ENCODE peak calls at places on chromosomes 11 and 22, in nine cellular contexts. Q is HFF-Myc; I is CD8-positive, alpha-beta T cell; S is mucosa of descending colon; F is AG09309; W is lung; E is suprapubic skin; Z is mesendoderm; T is AG04449. D is an unnamed sample.

GRCh38 chr11:441418-442274 is at the start of gene ANO9:
- DNase-seq in S (peak), W (peak), E (no peak), T (no peak), Q (no peak), F (no peak), I (peak), Z (peak), D (no peak)

GRCh38 chr11:64619811-64620285 is 28.8 kb downstream of the SLC22A12 start:
- DNase-seq in E (no peak), T (no peak), Q (peak), F (no peak), I (no peak), S (peak), W (peak), Z (peak), D (no peak)

GRCh38 chr11:82869657-82870056 is 30.6 kb downstream of the PRCP start:
- DNase-seq in F (no peak), E (no peak), I (no peak), Q (no peak), T (no peak), W (no peak), Z (no peak), S (no peak), D (no peak)

GRCh38 chr11:2693851-2694261 is 5.9 kb downstream of the KCNQ1OT1 start:
- DNase-seq in F (no peak), E (peak), S (no peak), I (no peak), W (no peak), Z (peak), Q (no peak), T (no peak), D (no peak)

GRCh38 chr22:48863965-48864538 is 963.6 kb downstream of the BRD1 start:
- DNase-seq in W (no peak), S (no peak), Z (no peak), E (peak), Q (no peak), T (no peak), I (no peak), F (no peak), D (no peak)

GRCh38 chr22:47057916-47058585 is 295.6 kb downstream of the TBC1D22A start:
- DNase-seq in F (no peak), E (no peak), W (no peak), Q (no peak), I (no peak), Z (no peak), S (no peak), T (no peak), D (no peak)

GRCh38 chr22:23300476-23300875 is 120.2 kb downstream of the BCR start:
- DNase-seq in Q (no peak), W (no peak), S (no peak), F (no peak), I (no peak), E (no peak), T (no peak), Z (no peak), D (no peak)

GRCh38 chr11:32752001-32752400 is 42.5 kb downstream of the CCDC73 start:
- DNase-seq in W (no peak), S (no peak), F (no peak), E (no peak), Z (no peak), T (no peak), I (no peak), Q (no peak), D (no peak)

GRCh38 chr22:23278883-23279675 is 98.8 kb downstream of the BCR start:
- DNase-seq in Z (no peak), S (peak), I (no peak), Q (no peak), F (no peak), T (no peak), W (peak), E (no peak), D (no peak)

GRCh38 chr11:17421781-17422180 is 33.3 kb upstream of the KCNJ11 start:
- DNase-seq in T (no peak), F (no peak), I (no peak), Z (no peak), S (no peak), W (no peak), Q (no peak), E (no peak), D (no peak)

GRCh38 chr11:47176328-47177228 is at the start of gene ARFGAP2:
- DNase-seq in I (peak), E (peak), Z (peak), F (peak), S (peak), T (peak), W (peak), Q (peak), D (peak)

GRCh38 chr22:27220349-27220748 is 563.0 kb downstream of the MIAT start:
- DNase-seq in E (no peak), W (no peak), S (no peak), I (no peak), T (peak), Q (no peak), Z (no peak), F (peak), D (no peak)

DNA sequence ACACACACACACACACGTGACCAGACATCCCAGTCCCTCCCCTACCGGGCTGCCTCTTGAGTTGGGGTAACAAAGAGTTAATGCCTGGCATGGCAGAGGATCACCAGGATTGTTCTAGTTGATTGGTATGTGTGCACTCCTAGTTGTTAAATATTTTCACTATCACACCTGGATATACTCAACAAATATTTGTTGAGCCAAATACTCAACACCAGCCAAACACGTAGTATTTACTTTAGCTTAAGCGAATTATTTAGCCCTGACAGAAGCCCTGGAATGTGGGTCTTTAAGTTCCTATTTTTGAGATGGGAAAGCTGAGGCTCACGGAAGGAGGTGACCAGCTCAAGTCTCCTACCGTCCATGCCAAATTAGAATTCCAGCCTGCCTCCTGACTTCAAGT is 10.5 kb downstream of the CD3E start:
- DNase-seq in W (no peak), F (no peak), I (no peak), Q (no peak), E (no peak), Z (peak), S (no peak), T (no peak), D (no peak)
- H3K4me3 ChIP-seq in W (no peak), F (no peak), I (no peak), Q (no peak), E (no peak), Z (no peak), S (no peak), T (no peak), D (no peak)

GRCh38 chr22:17973217-17973616 is 51.1 kb downstream of the MICAL3 start:
- DNase-seq in S (no peak), E (no peak), W (no peak), I (no peak), Q (no peak), F (no peak), Z (no peak), T (no peak), D (no peak)

GRCh38 chr22:17974703-17975372 is 49.5 kb downstream of the MICAL3 start:
- DNase-seq in T (no peak), F (no peak), S (no peak), W (no peak), Q (no peak), Z (no peak), E (no peak), I (no peak), D (no peak)

GRCh38 chr22:17974087-17974486 is 50.3 kb downstream of the MICAL3 start:
- DNase-seq in Q (no peak), Z (no peak), E (no peak), S (no peak), F (no peak), W (no peak), I (no peak), T (no peak), D (no peak)

GRCh38 chr22:17971711-17972110 is 52.6 kb downstream of the MICAL3 start:
- DNase-seq in I (no peak), T (no peak), E (no peak), Z (no peak), F (no peak), Q (no peak), W (no peak), S (no peak), D (no peak)

DNA sequence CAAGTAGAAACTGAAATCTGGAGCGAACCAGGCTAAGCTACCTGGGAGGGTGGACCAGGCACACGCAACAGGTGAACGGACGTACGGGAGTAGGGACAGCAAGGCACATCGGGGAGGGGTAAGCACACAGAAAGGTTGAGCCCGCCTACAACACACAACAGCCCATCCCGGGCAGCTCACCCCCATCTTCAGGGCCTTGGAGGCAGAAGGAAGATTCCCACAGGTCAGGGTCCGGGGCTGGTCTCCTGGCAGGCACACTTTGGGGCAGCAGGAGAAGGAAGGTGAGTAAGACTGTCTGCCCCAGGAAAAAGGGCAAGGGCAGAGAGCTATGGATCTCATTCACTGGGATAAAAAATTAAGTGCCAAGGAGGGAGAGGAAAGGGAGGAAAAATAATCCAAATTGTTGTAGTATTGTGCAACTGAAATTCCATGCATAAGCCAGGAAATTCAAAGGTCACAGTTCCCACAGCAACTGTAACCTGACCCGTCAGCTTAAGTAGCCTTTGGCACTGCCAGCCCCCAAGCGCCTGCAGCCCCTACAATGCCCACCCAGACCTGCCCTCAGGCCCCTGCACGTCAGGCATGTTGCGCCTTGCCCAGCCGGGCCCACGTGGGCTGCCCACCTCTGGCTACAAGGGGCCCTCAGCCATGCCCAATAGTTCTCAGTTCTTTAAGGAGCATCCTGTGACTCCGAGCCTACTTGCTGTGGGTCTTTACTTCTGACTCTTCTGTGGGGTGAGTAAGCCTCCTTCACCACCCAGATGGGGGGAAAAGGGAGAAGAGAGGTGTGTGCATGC is 51.8 kb downstream of the MICAL3 start:
- DNase-seq in I (no peak), F (no peak), Z (peak), T (peak), S (no peak), E (no peak), W (no peak), Q (peak), D (peak)
- H3K4me3 ChIP-seq in I (no peak), F (no peak), Z (no peak), T (no peak), S (no peak), E (no peak), W (no peak), Q (no peak), D (no peak)

DNA sequence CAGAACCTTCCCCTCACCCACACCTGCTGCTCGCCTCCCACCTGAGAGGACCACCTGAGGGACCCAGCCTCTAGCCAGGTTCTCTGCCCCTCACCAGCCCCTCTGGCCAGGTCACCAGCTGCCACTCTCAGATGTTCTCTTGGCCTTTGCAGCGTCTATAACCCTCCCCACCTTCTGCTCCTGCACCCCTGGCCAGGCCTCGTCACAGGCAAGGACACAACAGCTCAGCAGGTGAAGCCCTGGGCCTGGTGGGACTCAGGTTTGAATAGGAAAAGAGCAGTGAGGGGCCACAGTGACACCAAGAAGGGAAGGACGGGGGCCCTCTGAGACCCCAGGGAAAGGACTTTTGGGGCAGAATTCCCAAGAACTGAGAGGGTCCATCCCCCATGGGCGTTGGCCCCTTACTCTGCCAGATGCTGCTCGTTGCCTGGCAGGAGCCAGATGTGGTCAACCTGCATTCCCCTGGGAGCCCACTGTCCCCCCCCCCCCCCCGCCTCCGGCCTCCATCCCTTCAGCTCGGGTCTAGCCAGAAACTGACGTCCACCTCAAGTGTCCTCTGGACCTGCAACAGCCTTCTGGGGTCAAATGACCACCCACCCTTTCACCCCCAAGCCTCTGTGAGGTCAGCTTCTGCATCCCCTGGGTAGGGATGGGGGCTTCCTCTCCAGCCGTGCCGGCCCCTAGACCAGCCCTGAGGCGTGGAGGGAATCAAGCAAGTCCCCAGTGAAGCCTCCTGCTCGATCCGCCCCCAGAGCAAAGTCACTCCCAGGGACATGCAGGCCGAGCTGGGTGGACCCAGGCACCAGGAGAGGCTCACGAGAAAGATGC is 28.7 kb downstream of the SBF1 start:
- DNase-seq in T (no peak), Q (no peak), S (no peak), I (no peak), Z (no peak), E (no peak), W (no peak), F (no peak), D (no peak)
- H3K4me3 ChIP-seq in T (no peak), Q (no peak), S (no peak), I (no peak), Z (no peak), E (no peak), W (no peak), F (no peak), D (no peak)

DNA sequence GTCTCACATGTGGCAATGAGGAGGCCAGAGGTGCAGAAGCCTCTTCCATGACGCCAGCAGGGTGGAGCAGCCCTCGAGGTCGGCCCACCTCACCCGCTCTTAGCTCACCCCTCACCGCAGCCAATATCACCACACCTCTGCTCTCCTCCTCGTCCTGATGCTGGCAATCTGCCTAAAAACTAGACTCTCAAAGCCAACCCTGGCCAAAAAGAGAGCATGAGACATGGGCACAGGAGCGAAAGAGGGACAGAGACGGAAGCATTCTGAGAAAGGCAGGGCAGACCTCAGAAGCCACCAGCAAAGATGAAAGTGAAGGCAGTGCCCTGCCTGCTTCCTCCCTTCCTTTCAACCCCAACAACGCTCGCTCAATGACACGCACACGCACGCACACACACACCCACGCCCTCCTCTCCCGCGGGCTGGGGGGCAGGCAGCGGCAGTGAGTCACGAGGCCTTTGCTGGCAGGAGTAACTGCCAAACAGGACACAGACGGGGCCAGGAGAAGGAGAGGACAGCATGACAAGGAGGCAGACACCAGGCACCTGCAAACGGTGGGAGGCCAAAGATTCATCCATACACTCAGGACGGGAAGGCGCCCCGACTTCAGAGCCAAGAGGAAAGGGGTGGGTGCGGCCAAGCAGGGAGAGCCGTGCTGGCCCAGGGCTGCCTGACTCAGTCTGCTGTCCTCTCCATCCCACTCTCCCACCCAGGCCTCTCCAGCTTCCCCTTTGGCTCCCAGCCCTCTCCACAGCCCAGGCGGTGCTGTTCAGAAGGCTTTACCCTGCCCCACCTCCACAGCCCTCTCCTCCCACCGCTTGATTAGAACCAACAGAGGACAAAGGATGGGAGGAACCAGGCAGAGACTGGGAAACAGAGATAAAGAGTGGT is 11.4 kb downstream of the IGSF9B start:
- DNase-seq in S (no peak), Z (no peak), E (no peak), Q (no peak), F (no peak), T (no peak), I (peak), W (no peak), D (no peak)
- H3K4me3 ChIP-seq in S (no peak), Z (no peak), E (peak), Q (no peak), F (no peak), T (no peak), I (peak), W (no peak), D (no peak)

GRCh38 chr11:68127791-68128681 is 6.8 kb upstream of the CHKA start:
- DNase-seq in Q (no peak), W (peak), E (no peak), F (no peak), Z (peak), T (no peak), S (peak), I (no peak), D (no peak)
- H3K4me3 ChIP-seq in Q (peak), W (peak), E (peak), F (peak), Z (no peak), T (peak), S (no peak), I (no peak), D (peak)

GRCh38 chr11:131943296-131943695 is 572.9 kb downstream of the NTM start:
- DNase-seq in F (no peak), T (no peak), E (no peak), Q (no peak), Z (no peak), S (no peak), W (no peak), I (no peak), D (no peak)
- H3K4me3 ChIP-seq in F (no peak), T (no peak), E (no peak), Q (no peak), Z (no peak), S (no peak), W (no peak), I (no peak), D (no peak)

GRCh38 chr11:112175596-112175947 is 260 bp downstream of the BCO2 start:
- DNase-seq in Q (no peak), S (no peak), F (no peak), E (no peak), Z (no peak), W (no peak), T (no peak), I (no peak), D (no peak)

GRCh38 chr11:112176077-112176476 is 765 bp downstream of the BCO2 start:
- DNase-seq in I (no peak), Z (no peak), S (no peak), W (no peak), Q (no peak), F (no peak), E (no peak), T (no peak), D (no peak)

GRCh38 chr11:112178428-112178827 is 3.1 kb downstream of the BCO2 start:
- DNase-seq in F (no peak), T (no peak), W (no peak), S (no peak), I (no peak), Z (no peak), Q (no peak), E (no peak), D (no peak)

GRCh38 chr11:112179601-112180000 is 4.3 kb downstream of the BCO2 start:
- DNase-seq in F (no peak), E (no peak), T (no peak), Q (no peak), Z (no peak), I (no peak), S (no peak), W (no peak), D (no peak)

DNA sequence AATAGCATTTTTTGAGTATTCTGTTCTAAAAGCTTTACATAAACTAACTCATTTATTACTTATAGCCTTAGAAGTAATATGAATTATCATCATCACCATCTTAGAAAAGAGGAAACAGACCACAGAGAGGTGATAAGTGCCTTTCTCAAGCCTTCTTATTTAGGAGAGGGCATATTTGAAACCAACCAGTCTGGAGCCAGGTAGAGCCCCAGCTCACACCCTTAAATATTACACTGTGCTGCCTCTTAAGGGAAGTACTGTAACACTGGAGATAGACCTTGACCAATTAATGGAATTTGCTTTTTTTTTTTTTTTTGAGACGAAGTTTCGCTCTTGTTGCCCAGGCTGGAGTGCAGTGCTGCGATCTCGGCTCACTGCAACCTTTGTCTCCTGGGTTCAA is 2.3 kb downstream of the BCO2 start:
- DNase-seq in Z (no peak), S (no peak), T (no peak), I (no peak), W (no peak), E (no peak), F (no peak), Q (no peak), D (no peak)
- H3K4me3 ChIP-seq in Z (no peak), S (no peak), T (no peak), I (no peak), W (no peak), E (no peak), F (no peak), Q (no peak), D (no peak)

DNA sequence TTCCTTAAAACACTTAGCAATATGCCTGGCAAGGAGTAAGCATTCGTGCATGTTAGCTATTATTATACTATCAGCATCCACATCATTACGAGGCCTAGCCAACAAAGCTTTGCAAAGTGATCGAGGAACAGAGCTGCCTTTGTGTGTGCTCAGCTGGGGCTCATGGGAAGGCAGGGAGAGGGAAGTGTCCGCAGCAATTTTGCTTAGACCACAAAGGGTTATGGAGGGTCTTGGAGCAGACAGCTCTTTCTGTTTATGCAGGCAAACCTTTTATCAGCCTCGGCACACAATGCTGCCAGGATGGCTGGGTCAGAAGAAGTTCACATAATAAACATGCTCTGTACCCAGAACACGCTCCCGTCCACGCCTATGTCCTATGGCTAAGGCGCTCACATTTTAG is 10.9 kb upstream of the DKK3 start:
- DNase-seq in Z (no peak), S (no peak), Q (no peak), F (no peak), W (no peak), I (no peak), T (no peak), E (no peak), D (no peak)
- H3K4me3 ChIP-seq in Z (no peak), S (no peak), Q (no peak), F (no peak), W (no peak), I (no peak), T (no peak), E (no peak), D (no peak)

D was measured in retinal pigment epithelial cell.